ENCODE peak calls at places on chromosomes 12 and 14, in eight cellular contexts. I is bronchial epithelial cell; F is CD8-positive, alpha-beta T cell; K is HL-60; X is mesothelial cell of epicardium; H is endothelial cell; T is ovary; B is cardiac fibroblast. N is an unnamed sample.

GRCh38 chr14:95547626-95548327 is 12.9 kb downstream of the GLRX5 start:
- DNase-seq in T (no peak), H (no peak), X (no peak), B (peak; percentile 78), I (peak; percentile 56), K (no peak), F (no peak), N (no peak)

GRCh38 chr12:92624236-92624635 is 78.6 kb upstream of the PLEKHG7 start:
- DNase-seq in T (no peak), K (no peak), B (peak; percentile 85), F (no peak), I (peak; percentile 88), H (no peak), X (no peak), N (no peak)

GRCh38 chr14:63473194-63473788 is 69.9 kb downstream of the PPP2R5E start:
- DNase-seq in T (no peak), K (peak; percentile 32), F (no peak), I (no peak), H (no peak), X (no peak), B (no peak), N (no peak)

GRCh38 chr12:2389079-2389790 is 336.4 kb downstream of the CACNA1C start:
- DNase-seq in H (no peak), B (no peak), F (no peak), X (no peak), T (no peak), K (no peak), I (no peak), N (no peak)

GRCh38 chr12:90000721-90001120 is 292.1 kb upstream of the ATP2B1 start:
- DNase-seq in B (no peak), X (no peak), I (no peak), H (no peak), K (no peak), F (no peak), T (no peak), N (no peak)

GRCh38 chr14:65243766-65244442 is 141.6 kb upstream of the MAX start:
- DNase-seq in T (no peak), I (peak; percentile 67), X (no peak), B (peak; percentile 77), H (no peak), F (no peak), K (peak; percentile 1), N (no peak)

GRCh38 chr12:104756901-104757300 is 201.2 kb downstream of the SLC41A2 start:
- DNase-seq in B (no peak), F (no peak), K (no peak), X (no peak), H (no peak), T (no peak), I (no peak), N (no peak)

GRCh38 chr12:32568241-32568640 is 110.9 kb upstream of the DNM1L start:
- DNase-seq in K (no peak), T (no peak), X (no peak), B (peak; percentile 95), I (peak; percentile 97), F (no peak), H (no peak), N (no peak)

GRCh38 chr12:11771356-11771755 is 121.9 kb downstream of the ETV6 start:
- DNase-seq in K (no peak), F (no peak), B (peak; percentile 46), X (no peak), H (no peak), T (no peak), I (peak; percentile 27), N (peak; percentile 24)

GRCh38 chr12:10288989-10289388 is 18.7 kb upstream of the KLRD1 start:
- DNase-seq in X (no peak), I (no peak), F (no peak), K (peak; percentile 3), B (no peak), H (no peak), T (no peak), N (no peak)

GRCh38 chr12:22333751-22334695 is 484 bp downstream of the ST8SIA1 start:
- DNase-seq in B (no peak), F (peak; percentile 18), X (peak; percentile 42), H (peak; percentile 22), T (no peak), I (no peak), K (no peak), N (no peak)

GRCh38 chr14:92105845-92106094 is 612 bp downstream of the ATXN3 start:
- DNase-seq in T (peak; percentile 63), F (no peak), H (no peak), B (peak; percentile 69), X (peak; percentile 49), K (peak; percentile 63), I (peak; percentile 43), N (no peak)

GRCh38 chr14:74973003-74973614 is 17.7 kb upstream of the PGF start:
- DNase-seq in F (peak; percentile 30), I (no peak), H (peak; percentile 59), X (no peak), T (no peak), K (peak; percentile 2), B (peak; percentile 66), N (no peak)

GRCh38 chr12:47718531-47718930 is 6.8 kb downstream of the ENDOU start:
- DNase-seq in B (no peak), K (no peak), H (no peak), I (no peak), F (no peak), X (no peak), T (no peak), N (no peak)

GRCh38 chr12:50528800-50529199 is 24.0 kb downstream of the DIP2B start:
- DNase-seq in I (no peak), X (no peak), K (no peak), B (no peak), H (no peak), T (no peak), F (no peak), N (no peak)

GRCh38 chr12:115132145-115132544 is 448.2 kb upstream of the TBX3 start:
- DNase-seq in T (no peak), F (no peak), K (no peak), B (peak; percentile 81), I (peak; percentile 27), H (no peak), X (no peak), N (no peak)

GRCh38 chr12:2198088-2198501 is 145.3 kb downstream of the CACNA1C start:
- DNase-seq in I (peak; percentile 22), H (no peak), K (no peak), F (no peak), T (no peak), B (peak; percentile 56), X (peak; percentile 54), N (no peak)

GRCh38 chr12:58500399-58500798 is 419.9 kb downstream of the LRIG3 start:
- DNase-seq in I (peak; percentile 59), H (no peak), X (no peak), B (no peak), F (no peak), T (no peak), K (no peak), N (no peak)

GRCh38 chr12:68280240-68280639 is 26.8 kb upstream of the IL22 start:
- DNase-seq in F (no peak), X (no peak), T (no peak), H (no peak), B (no peak), I (no peak), K (no peak), N (no peak)

GRCh38 chr12:47410383-47410782 is 295.4 kb downstream of the RPAP3 start:
- DNase-seq in T (no peak), K (no peak), B (no peak), F (no peak), I (no peak), H (no peak), X (no peak), N (no peak)

GRCh38 chr12:209246-209645 is 4.7 kb downstream of the SLC6A12 start:
- DNase-seq in H (no peak), F (no peak), B (no peak), I (no peak), T (no peak), K (no peak), X (no peak), N (no peak)

GRCh38 chr12:94875525-94875924 is 128.0 kb downstream of the NDUFA12 start:
- DNase-seq in T (peak; percentile 23), K (no peak), F (no peak), I (peak; percentile 69), B (peak; percentile 24), H (peak; percentile 29), X (no peak), N (peak; percentile 71)
- TF ChIP-seq CTCF in T (no peak), K (no peak), F (no peak), I (peak; percentile 26), B (no peak), H (no peak), X (no peak), N (peak; percentile 72)

GRCh38 chr12:46266382-46266791 is 2.5 kb downstream of the SLC38A1 start:
- DNase-seq in X (no peak), H (no peak), K (peak; percentile 21), F (peak; percentile 57), I (peak; percentile 62), B (peak; percentile 56), T (peak; percentile 29), N (no peak)

GRCh38 chr12:46266869-46267617 is 1.8 kb downstream of the SLC38A1 start:
- DNase-seq in B (peak; percentile 57), H (peak; percentile 59), I (peak; percentile 39), X (peak; percentile 66), T (peak; percentile 49), K (peak; percentile 52), F (peak; percentile 72), N (peak; percentile 47)

GRCh38 chr12:46268617-46269428 is at the start of gene SLC38A1:
- DNase-seq in I (peak; percentile 73), T (peak; percentile 79), H (peak; percentile 72), F (peak; percentile 89), X (peak; percentile 78), K (peak; percentile 95), B (peak; percentile 73), N (peak; percentile 90)

GRCh38 chr12:46268349-46268616 is 560 bp downstream of the SLC38A1 start:
- DNase-seq in B (peak; percentile 42), F (peak; percentile 51), I (no peak), X (peak; percentile 43), H (no peak), K (no peak), T (no peak), N (no peak)

GRCh38 chr12:46267618-46268348 is 1.1 kb downstream of the SLC38A1 start:
- DNase-seq in H (peak; percentile 26), K (peak; percentile 27), F (peak; percentile 33), I (no peak), B (peak; percentile 56), T (peak; percentile 28), X (no peak), N (peak; percentile 31)
- TF ChIP-seq CTCF in H (no peak), K (no peak), F (no peak), I (no peak), B (no peak), T (no peak), X (no peak), N (no peak)

DNA sequence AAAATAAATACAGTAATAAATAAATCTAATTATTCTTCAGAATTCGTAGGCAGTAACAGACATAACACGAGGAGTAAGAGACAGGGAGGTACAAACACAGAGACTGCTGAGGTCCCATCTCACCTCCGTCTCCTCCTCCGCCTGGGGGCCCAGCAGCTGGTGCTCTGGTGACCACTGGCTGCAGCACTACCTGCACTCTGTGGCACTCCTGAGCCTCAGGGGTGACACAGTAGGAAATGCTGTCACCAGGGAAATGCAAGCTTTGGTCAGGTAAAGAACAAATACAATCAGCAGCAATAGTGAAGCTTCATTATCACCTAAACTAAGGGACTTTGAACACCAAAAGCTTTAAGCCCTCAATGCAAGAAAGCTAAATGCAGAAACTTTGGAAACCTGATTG is 19.6 kb downstream of the GSTZ1 start:
- DNase-seq in H (no peak), B (no peak), T (no peak), I (no peak), F (no peak), X (no peak), K (no peak), N (no peak)
- TF ChIP-seq CTCF in H (no peak), B (no peak), T (no peak), I (no peak), F (no peak), X (no peak), K (no peak), N (no peak)

GRCh38 chr12:52791271-52792184 is 4.4 kb downstream of the KRT3 start:
- DNase-seq in H (no peak), B (no peak), F (no peak), K (no peak), X (no peak), T (no peak), I (no peak), N (no peak)
- TF ChIP-seq CTCF in H (no peak), B (no peak), F (no peak), K (no peak), X (no peak), T (no peak), I (no peak), N (no peak)